ENCODE peak calls at places on chromosomes 16 and 17, in seven cellular contexts. W, Q, E, N, U, Z and X are unnamed samples.

GRCh38 chr16:12459993-12460392 is 343.7 kb downstream of the CPPED1 start:
- DNase-seq in W (no peak), Q (no peak), E (no peak), N (no peak), U (no peak), Z (no peak), X (no peak)

GRCh38 chr16:18932243-18932997 is 6.2 kb upstream of the SMG1 start:
- DNase-seq in W (peak; percentile 29), Q (no peak), E (no peak), N (no peak), U (no peak), Z (peak; percentile 68), X (no peak)

GRCh38 chr16:69937465-69937951 is 13.6 kb upstream of the CLEC18A start:
- DNase-seq in W (no peak), Q (no peak), E (no peak), N (no peak), U (peak; percentile 72), Z (peak; percentile 10), X (no peak)

GRCh38 chr17:40303009-40303657 is 5.8 kb upstream of the RARA start:
- DNase-seq in W (no peak), Q (no peak), E (no peak), N (no peak), U (peak; percentile 71), Z (peak; percentile 68), X (peak; percentile 53)

GRCh38 chr17:65287040-65287439 is 149.9 kb downstream of the RGS9 start:
- DNase-seq in W (no peak), Q (no peak), E (no peak), N (no peak), U (no peak), Z (peak; percentile 23), X (no peak)

GRCh38 chr17:80879723-80880649 is 111.7 kb upstream of the CHMP6 start:
- DNase-seq in W (no peak), Q (no peak), E (peak; percentile 40), N (peak; percentile 59), U (no peak), Z (no peak), X (peak; percentile 20)

GRCh38 chr16:87295259-87295658 is 21.9 kb downstream of the C16orf95 start:
- DNase-seq in W (no peak), Q (no peak), E (no peak), N (no peak), U (peak; percentile 44), Z (no peak), X (no peak)

GRCh38 chr17:38738686-38739085 is 8.5 kb downstream of the CISD3 start:
- DNase-seq in W (no peak), Q (no peak), E (no peak), N (no peak), U (no peak), Z (no peak), X (no peak)

GRCh38 chr17:73534575-73534940 is 109.7 kb downstream of the SDK2 start:
- DNase-seq in W (no peak), Q (no peak), E (no peak), N (no peak), U (no peak), Z (no peak), X (no peak)

GRCh38 chr17:74528491-74529199 is 2.6 kb downstream of the CD300LB start:
- DNase-seq in W (no peak), Q (no peak), E (peak; percentile 43), N (no peak), U (no peak), Z (no peak), X (no peak)

GRCh38 chr16:80034948-80035700 is 434.6 kb upstream of the MAF start:
- DNase-seq in W (no peak), Q (no peak), E (no peak), N (no peak), U (peak; percentile 47), Z (no peak), X (no peak)

GRCh38 chr17:57869599-57870282 is 19.9 kb upstream of the MRPS23 start:
- DNase-seq in W (peak; percentile 80), Q (no peak), E (no peak), N (no peak), U (peak; percentile 62), Z (peak; percentile 82), X (no peak)

GRCh38 chr16:55494994-55495421 is 13.9 kb upstream of the LPCAT2 start:
- DNase-seq in W (peak; percentile 98), Q (peak; percentile 50), E (peak; percentile 66), N (no peak), U (peak; percentile 62), Z (peak; percentile 94), X (no peak)

GRCh38 chr17:1206016-1206787 is 26.4 kb upstream of the ABR start:
- DNase-seq in W (no peak), Q (no peak), E (no peak), N (no peak), U (no peak), Z (no peak), X (no peak)

GRCh38 chr17:77266891-77267341 is 126.1 kb downstream of the SEC14L1 start:
- DNase-seq in W (no peak), Q (no peak), E (no peak), N (no peak), U (no peak), Z (no peak), X (no peak)
- TF ChIP-seq CTCF in W (peak; percentile 55), Q (no peak), E (no peak), N (no peak), U (peak; percentile 29), Z (peak; percentile 48), X (peak; percentile 20)

GRCh38 chr16:23327836-23328235 is 25.7 kb downstream of the SCNN1B start:
- DNase-seq in W (no peak), Q (no peak), E (no peak), N (no peak), U (no peak), Z (no peak), X (no peak)

GRCh38 chr16:23320695-23321094 is 18.6 kb downstream of the SCNN1B start:
- DNase-seq in W (no peak), Q (no peak), E (no peak), N (peak; percentile 92), U (no peak), Z (no peak), X (no peak)

GRCh38 chr16:23321206-23321875 is 19.2 kb downstream of the SCNN1B start:
- DNase-seq in W (no peak), Q (no peak), E (no peak), N (no peak), U (no peak), Z (no peak), X (no peak)

GRCh38 chr16:23323224-23324030 is 21.3 kb downstream of the SCNN1B start:
- DNase-seq in W (no peak), Q (no peak), E (no peak), N (no peak), U (no peak), Z (no peak), X (no peak)

GRCh38 chr16:23324727-23325126 is 22.6 kb downstream of the SCNN1B start:
- DNase-seq in W (no peak), Q (peak; percentile 50), E (peak; percentile 64), N (peak; percentile 89), U (peak; percentile 73), Z (no peak), X (no peak)
- TF ChIP-seq CTCF in W (no peak), Q (no peak), E (no peak), N (no peak), U (no peak), Z (no peak), X (no peak)

DNA sequence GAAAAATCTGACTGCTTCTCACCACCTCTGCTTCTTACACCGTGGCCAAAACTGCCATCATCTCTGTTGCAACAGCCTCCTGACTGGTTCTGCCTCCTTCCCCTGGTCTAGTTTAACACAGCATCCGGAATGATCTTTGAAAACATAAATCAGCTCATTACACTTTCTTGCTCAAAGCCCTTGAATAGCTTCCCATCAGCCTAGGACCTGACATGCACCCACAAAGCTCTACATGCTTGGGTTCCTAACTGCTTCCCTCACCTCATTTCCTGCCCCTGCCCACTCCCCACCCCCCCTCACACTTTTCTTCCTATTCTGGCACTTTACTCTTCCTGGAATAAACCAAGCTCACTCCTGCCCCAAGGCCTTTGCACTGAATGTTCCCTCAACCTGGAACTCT is 112.3 kb downstream of the FTO start:
- DNase-seq in W (no peak), Q (no peak), E (no peak), N (no peak), U (no peak), Z (peak; percentile 1), X (no peak)
- TF ChIP-seq CTCF in W (no peak), Q (no peak), E (no peak), N (no peak), U (no peak), Z (no peak), X (no peak)

GRCh38 chr16:62190426-62190825 is 154.2 kb upstream of the CDH8 start:
- DNase-seq in W (no peak), Q (no peak), E (no peak), N (no peak), U (peak; percentile 14), Z (no peak), X (no peak)
- TF ChIP-seq CTCF in W (peak; percentile 21), Q (peak; percentile 12), E (peak; percentile 16), N (peak; percentile 23), U (peak; percentile 11), Z (peak; percentile 22), X (peak; percentile 76)

GRCh38 chr16:4616047-4616811 is 1.5 kb upstream of the UBALD1 start:
- DNase-seq in W (peak; percentile 97), Q (peak; percentile 100), E (peak; percentile 100), N (peak; percentile 99), U (peak; percentile 100), Z (peak; percentile 100), X (peak; percentile 95)
- TF ChIP-seq CTCF in W (peak; percentile 56), Q (peak; percentile 21), E (peak; percentile 28), N (peak; percentile 56), U (peak; percentile 41), Z (peak; percentile 67), X (peak; percentile 42)